ENCODE peak calls at places on chromosomes 4 and X, in nine cellular contexts. K, P, D, V, U, W, E, Z and I are unnamed samples.
A peak's percentile ranks its signal among the peaks of the same experiment; 100 is the strongest.

GRCh38 chr4:54368861-54369260 is 139.8 kb downstream of the PDGFRA start:
- DNase-seq in K (peak; percentile 60), P (no peak), D (no peak), V (no peak), U (no peak), W (no peak), E (no peak), Z (no peak), I (no peak)

GRCh38 chr4:174388744-174389143 is 105.0 kb downstream of the CEP44 start:
- DNase-seq in K (no peak), P (no peak), D (no peak), V (no peak), U (no peak), W (no peak), E (no peak), Z (no peak), I (no peak)

GRCh38 chr4:37891221-37892159 is 606 bp downstream of the TBC1D1 start:
- DNase-seq in K (peak; percentile 4), P (peak; percentile 64), D (peak; percentile 8), V (no peak), U (peak; percentile 49), W (peak; percentile 48), E (peak; percentile 66), Z (peak; percentile 46), I (peak; percentile 72)

GRCh38 chr4:84238247-84239090 is 260.6 kb downstream of the NKX6-1 start:
- DNase-seq in K (peak; percentile 21), P (no peak), D (no peak), V (no peak), U (no peak), W (no peak), E (no peak), Z (no peak), I (no peak)

GRCh38 chr4:86011117-86011516 is 348.7 kb downstream of the MAPK10 start:
- DNase-seq in K (peak; percentile 77), P (no peak), D (no peak), V (no peak), U (no peak), W (no peak), E (no peak), Z (no peak), I (no peak)

GRCh38 chr4:73730854-73731253 is 9.5 kb upstream of the CXCL8 start:
- DNase-seq in K (no peak), P (no peak), D (no peak), V (no peak), U (no peak), W (no peak), E (no peak), Z (no peak), I (no peak)

GRCh38 chrX:10549280-10549679 is 71.1 kb downstream of the MID1 start:
- DNase-seq in K (no peak), P (no peak), D (no peak), V (no peak), U (no peak), W (no peak), E (no peak), Z (peak; percentile 49), I (no peak)

GRCh38 chrX:127726227-127726626 is 326.0 kb downstream of the ACTRT1 start:
- DNase-seq in K (no peak), P (no peak), D (no peak), V (no peak), U (no peak), W (no peak), E (no peak), Z (no peak), I (no peak)

GRCh38 chr4:130349745-130350144 is 1253.8 kb downstream of the C4orf33 start:
- DNase-seq in K (no peak), P (no peak), D (no peak), V (no peak), U (no peak), W (no peak), E (no peak), Z (no peak), I (no peak)

GRCh38 chrX:72305286-72306084 is at the start of gene CITED1:
- DNase-seq in K (no peak), P (no peak), D (peak; percentile 15), V (peak; percentile 15), U (peak; percentile 31), W (no peak), E (no peak), Z (no peak), I (no peak)

GRCh38 chr4:119525005-119525749 is 103.4 kb downstream of the PDE5A start:
- DNase-seq in K (peak; percentile 91), P (no peak), D (no peak), V (no peak), U (no peak), W (no peak), E (no peak), Z (no peak), I (no peak)

DNA sequence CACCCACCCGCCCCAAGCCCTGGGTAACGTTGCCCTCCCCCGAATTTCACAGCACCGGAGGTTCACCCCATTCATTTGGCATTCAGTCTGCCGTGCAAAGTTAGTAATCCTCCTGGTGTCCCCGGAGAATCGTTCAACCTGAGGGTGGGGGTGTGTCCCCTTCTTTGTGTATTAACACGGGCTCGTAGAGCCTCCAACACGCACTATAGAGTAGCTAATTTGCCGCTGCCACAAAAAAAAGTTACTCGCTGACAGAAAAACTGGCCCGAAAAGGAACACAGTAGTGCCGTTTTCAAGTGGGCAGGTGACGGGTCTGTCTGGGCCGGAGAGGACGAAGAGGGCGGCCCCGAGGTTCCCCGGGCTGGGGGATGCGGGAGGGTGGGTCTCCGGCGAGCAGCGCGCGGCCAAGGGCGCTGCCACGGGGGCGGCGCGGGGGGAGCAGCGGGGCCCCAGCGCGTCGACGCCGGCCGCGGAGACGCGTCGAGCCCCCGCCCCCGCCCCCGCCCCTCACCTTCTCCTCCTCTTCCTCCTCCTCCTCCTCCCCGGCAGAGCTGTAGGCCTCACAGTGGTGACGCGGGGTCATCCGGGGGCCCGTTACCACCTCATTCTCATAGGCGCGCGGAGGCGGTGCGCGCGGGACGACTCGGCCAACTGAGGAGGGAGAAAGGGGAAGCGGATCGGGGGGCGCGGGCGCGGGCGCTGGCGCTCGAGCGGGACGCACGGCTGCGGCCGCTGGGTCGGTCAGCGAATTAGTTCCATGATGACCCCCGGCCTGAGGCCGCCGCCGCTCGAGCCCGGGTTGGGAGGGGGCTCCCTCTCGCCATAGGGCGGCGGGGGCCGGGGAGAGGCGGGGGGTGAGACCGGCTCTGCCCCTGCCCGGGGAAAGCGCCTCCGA is 581 bp downstream of the CCNI start:
- DNase-seq in K (peak; percentile 65), P (peak; percentile 86), D (no peak), V (peak; percentile 82), U (peak; percentile 82), W (peak; percentile 70), E (peak; percentile 85), Z (peak; percentile 78), I (peak; percentile 88)
- H3K4me1 ChIP-seq in K (peaks cover 2% of the 10 kb centered on the region), P (no peaks in the 10 kb centered on the region), D (peaks cover 26% of the 10 kb centered on the region), V (peaks cover 3% of the 10 kb centered on the region), U (peaks cover 5% of the 10 kb centered on the region), W (peaks cover 5% of the 10 kb centered on the region), E (no peaks in the 10 kb centered on the region), Z (peaks cover 13% of the 10 kb centered on the region), I (peaks cover 54% of the 10 kb centered on the region)

DNA sequence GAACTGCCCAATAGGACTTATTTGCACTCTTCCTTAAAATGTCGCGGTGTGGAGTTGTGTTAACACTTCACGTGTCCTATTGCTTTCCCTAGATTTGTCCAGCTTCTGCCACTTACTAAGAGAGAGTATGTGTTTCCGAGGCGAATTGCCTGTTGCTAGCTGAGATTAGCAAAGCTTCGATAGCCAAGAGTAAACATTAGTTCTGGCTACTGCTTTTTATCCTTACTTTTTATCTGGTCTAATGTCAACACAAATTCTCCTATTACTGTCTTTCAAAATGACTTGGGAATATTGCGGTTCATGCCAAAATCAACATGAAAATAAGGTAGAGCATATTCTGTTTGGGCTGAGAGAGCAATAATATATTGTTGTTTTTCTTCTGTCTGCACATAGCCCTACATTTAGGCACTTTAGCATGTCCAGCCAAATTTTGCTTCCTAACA is 90.4 kb upstream of the VEGFC start:
- DNase-seq in K (peak; percentile 27), P (no peak), D (peak; percentile 1), V (no peak), U (no peak), W (no peak), E (no peak), Z (no peak), I (no peak)
- H3K4me3 ChIP-seq in K (peak overlapping the region; percentile 30), P (no peak overlapping the region), D (peak overlapping the region; percentile 13), V (no peak overlapping the region), U (no peak overlapping the region), W (no peak overlapping the region), E (no peak overlapping the region), Z (no peak overlapping the region), I (no peak overlapping the region)

DNA sequence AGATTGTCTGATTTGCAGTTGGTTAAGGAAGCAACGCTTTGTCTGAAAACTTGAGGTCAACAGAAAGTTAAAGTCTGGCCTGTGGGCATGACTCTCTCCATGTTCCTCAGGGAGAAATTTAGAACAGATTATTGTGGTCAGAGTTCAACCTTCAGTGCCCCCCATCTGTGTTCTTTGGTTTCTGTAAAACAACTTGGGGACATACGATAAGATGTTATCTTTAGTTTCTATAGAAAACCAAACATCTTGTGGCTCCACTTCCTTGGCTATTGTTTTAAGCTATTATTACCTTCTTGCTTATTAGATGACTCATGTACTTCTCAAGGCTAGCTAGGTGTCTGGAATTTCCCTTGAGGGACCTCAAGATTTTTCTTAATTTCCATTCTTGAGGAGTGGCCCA is 507.7 kb downstream of the PDHA2 start:
- DNase-seq in K (no peak), P (no peak), D (no peak), V (no peak), U (no peak), W (no peak), E (no peak), Z (no peak), I (no peak)
- TF ChIP-seq POLR2A in K (no peak), P (no peak), D (no peak), V (no peak), U (no peak), W (no peak), E (no peak), Z (no peak), I (no peak)

GRCh38 chr4:152689615-152690501 is 10.1 kb upstream of the TMEM154 start:
- DNase-seq in K (no peak), P (no peak), D (no peak), V (no peak), U (no peak), W (no peak), E (no peak), Z (no peak), I (no peak)
- H3K4me1 ChIP-seq in K (no peaks in the 10 kb centered on the region), P (no peaks in the 10 kb centered on the region), D (no peaks in the 10 kb centered on the region), V (no peaks in the 10 kb centered on the region), U (no peaks in the 10 kb centered on the region), W (no peaks in the 10 kb centered on the region), E (no peaks in the 10 kb centered on the region), Z (no peaks in the 10 kb centered on the region), I (no peaks in the 10 kb centered on the region)

DNA sequence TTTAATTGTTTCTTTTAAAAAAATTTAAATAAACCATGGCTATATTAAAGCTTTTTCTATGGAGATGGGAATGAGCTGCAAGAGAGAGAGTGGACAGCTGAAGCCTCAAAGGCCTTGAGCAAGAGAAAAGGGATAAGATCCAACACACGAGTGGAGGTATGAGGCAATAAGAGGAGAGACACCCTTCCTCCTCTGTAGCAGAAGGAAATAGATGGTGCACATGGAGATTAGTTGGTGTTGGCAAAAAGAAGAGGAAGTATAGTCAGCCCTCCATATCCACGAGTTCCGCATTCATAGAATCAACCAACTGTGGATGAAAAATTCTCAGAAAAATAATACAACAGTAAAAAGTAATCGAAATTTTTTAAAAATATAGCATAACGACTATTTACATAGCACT is 3.2 kb downstream of the CXorf38 start:
- DNase-seq in K (peak; percentile 54), P (no peak), D (no peak), V (no peak), U (no peak), W (no peak), E (no peak), Z (no peak), I (no peak)
- H3K4me3 ChIP-seq in K (no peak overlapping the region), P (peak overlapping the region; percentile 42), D (no peak overlapping the region), V (peak overlapping the region; percentile 6), U (peak overlapping the region; percentile 29), W (peak overlapping the region; percentile 33), E (no peak overlapping the region), Z (peak overlapping the region; percentile 24), I (no peak overlapping the region)